ENCODE peak calls at places on chromosomes 1 and 21, in six cellular contexts. One of them, this sample, is unnamed.

GRCh38 chr1:61368366-61368765 is 286.0 kb downstream of the NFIA start:
- DNase-seq in SK-N-SH: no peak
- DNase-seq in left cardiac atrium: no peak
- DNase-seq in NCI-H146: no peak
- DNase-seq in substantia nigra: no peak
- DNase-seq in T1000: no peak
- DNase-seq in this sample: no peak

GRCh38 chr1:154104433-154105082 is 50.3 kb downstream of the NUP210L start:
- DNase-seq in SK-N-SH: no peak
- DNase-seq in left cardiac atrium: no peak
- DNase-seq in NCI-H146: no peak
- DNase-seq in substantia nigra: no peak
- DNase-seq in T1000: no peak
- DNase-seq in this sample: no peak

GRCh38 chr21:45142469-45142868 is 68.1 kb downstream of the ADARB1 start:
- DNase-seq in SK-N-SH: no peak
- DNase-seq in left cardiac atrium: peak
- DNase-seq in NCI-H146: no peak
- DNase-seq in substantia nigra: no peak
- DNase-seq in T1000: no peak
- DNase-seq in this sample: no peak

GRCh38 chr1:100152271-100152670 is 19.3 kb downstream of the TRMT13 start:
- DNase-seq in SK-N-SH: no peak
- DNase-seq in left cardiac atrium: no peak
- DNase-seq in NCI-H146: no peak
- DNase-seq in substantia nigra: no peak
- DNase-seq in T1000: no peak
- DNase-seq in this sample: peak

GRCh38 chr1:236998571-236998970 is 5.7 kb downstream of the MT1HL1 start:
- DNase-seq in SK-N-SH: no peak
- DNase-seq in left cardiac atrium: no peak
- DNase-seq in NCI-H146: no peak
- DNase-seq in substantia nigra: no peak
- DNase-seq in T1000: no peak
- DNase-seq in this sample: no peak

GRCh38 chr1:183287191-183287675 is 101.2 kb downstream of the LAMC2 start:
- DNase-seq in SK-N-SH: peak
- DNase-seq in left cardiac atrium: peak
- DNase-seq in NCI-H146: no peak
- DNase-seq in substantia nigra: peak
- DNase-seq in T1000: no peak
- DNase-seq in this sample: peak

GRCh38 chr21:44750675-44751025 is 39.3 kb upstream of the TSPEAR start:
- DNase-seq in SK-N-SH: no peak
- DNase-seq in left cardiac atrium: no peak
- DNase-seq in NCI-H146: no peak
- DNase-seq in substantia nigra: no peak
- DNase-seq in T1000: no peak
- DNase-seq in this sample: no peak

GRCh38 chr1:27527857-27528700 is 38.1 kb upstream of the WASF2 start:
- DNase-seq in SK-N-SH: peak
- DNase-seq in left cardiac atrium: peak
- DNase-seq in NCI-H146: peak
- DNase-seq in substantia nigra: peak
- DNase-seq in T1000: no peak
- DNase-seq in this sample: no peak

GRCh38 chr1:63643926-63644325 is 50.7 kb downstream of the PGM1 start:
- DNase-seq in SK-N-SH: no peak
- DNase-seq in left cardiac atrium: peak
- DNase-seq in NCI-H146: no peak
- DNase-seq in substantia nigra: no peak
- DNase-seq in T1000: no peak
- DNase-seq in this sample: no peak

GRCh38 chr1:194167956-194168355 is 981.5 kb upstream of the B3GALT2 start:
- DNase-seq in SK-N-SH: no peak
- DNase-seq in left cardiac atrium: no peak
- DNase-seq in NCI-H146: no peak
- DNase-seq in substantia nigra: no peak
- DNase-seq in T1000: no peak
- DNase-seq in this sample: no peak

GRCh38 chr1:6275826-6276764 is 15.2 kb upstream of the GPR153 start:
- DNase-seq in SK-N-SH: no peak
- DNase-seq in left cardiac atrium: peak
- DNase-seq in NCI-H146: no peak
- DNase-seq in substantia nigra: peak
- DNase-seq in T1000: no peak
- DNase-seq in this sample: no peak

GRCh38 chr1:235351441-235351840 is 15.8 kb upstream of the TBCE start:
- DNase-seq in SK-N-SH: no peak
- DNase-seq in left cardiac atrium: no peak
- DNase-seq in NCI-H146: no peak
- DNase-seq in substantia nigra: no peak
- DNase-seq in T1000: no peak
- DNase-seq in this sample: no peak

GRCh38 chr1:22745675-22746585 is 35.3 kb downstream of the EPHB2 start:
- DNase-seq in SK-N-SH: peak
- DNase-seq in left cardiac atrium: no peak
- DNase-seq in NCI-H146: no peak
- DNase-seq in substantia nigra: no peak
- DNase-seq in T1000: no peak
- DNase-seq in this sample: no peak

GRCh38 chr1:21537511-21537931 is 28.3 kb downstream of the ALPL start:
- DNase-seq in SK-N-SH: no peak
- DNase-seq in left cardiac atrium: peak
- DNase-seq in NCI-H146: no peak
- DNase-seq in substantia nigra: no peak
- DNase-seq in T1000: no peak
- DNase-seq in this sample: no peak

GRCh38 chr1:34709547-34709946 is 45.3 kb upstream of the GJB5 start:
- DNase-seq in SK-N-SH: no peak
- DNase-seq in left cardiac atrium: no peak
- DNase-seq in NCI-H146: no peak
- DNase-seq in substantia nigra: no peak
- DNase-seq in T1000: no peak
- DNase-seq in this sample: no peak

GRCh38 chr1:40820251-40820797 is 36.7 kb downstream of the KCNQ4 start:
- DNase-seq in SK-N-SH: peak
- DNase-seq in left cardiac atrium: no peak
- DNase-seq in NCI-H146: no peak
- DNase-seq in substantia nigra: no peak
- DNase-seq in T1000: no peak
- DNase-seq in this sample: peak

GRCh38 chr1:39656416-39656815 is 15.5 kb downstream of the NT5C1A start:
- DNase-seq in SK-N-SH: peak
- DNase-seq in left cardiac atrium: no peak
- DNase-seq in NCI-H146: peak
- DNase-seq in substantia nigra: no peak
- DNase-seq in T1000: no peak
- DNase-seq in this sample: no peak

GRCh38 chr1:94017155-94017829 is 103.7 kb downstream of the ABCA4 start:
- DNase-seq in SK-N-SH: no peak
- DNase-seq in left cardiac atrium: no peak
- DNase-seq in NCI-H146: no peak
- DNase-seq in substantia nigra: no peak
- DNase-seq in T1000: no peak
- DNase-seq in this sample: no peak

GRCh38 chr1:107535091-107535490 is 394.3 kb downstream of the NTNG1 start:
- DNase-seq in SK-N-SH: peak
- DNase-seq in left cardiac atrium: no peak
- DNase-seq in NCI-H146: peak
- DNase-seq in substantia nigra: no peak
- DNase-seq in T1000: no peak
- DNase-seq in this sample: no peak

GRCh38 chr1:173383341-173383740 is 93.8 kb upstream of the PRDX6 start:
- DNase-seq in SK-N-SH: no peak
- DNase-seq in left cardiac atrium: no peak
- DNase-seq in NCI-H146: no peak
- DNase-seq in substantia nigra: no peak
- DNase-seq in T1000: no peak
- DNase-seq in this sample: no peak

GRCh38 chr1:221045842-221046831 is 166.9 kb downstream of the HLX start:
- DNase-seq in SK-N-SH: no peak
- DNase-seq in left cardiac atrium: no peak
- DNase-seq in NCI-H146: no peak
- DNase-seq in substantia nigra: no peak
- DNase-seq in T1000: no peak
- DNase-seq in this sample: peak

This sample was measured in globus pallidus.